ENCODE peak calls at places on chromosomes 5 and 9, in ten cellular contexts. O is tibial nerve, D is suprapubic skin, X is GM12878, G is stomach, J is ovary, T is HepG2, N is sigmoid colon, S is K562, B is transverse colon. A is an unnamed sample.

GRCh38 chr5:95723632-95724369 is 7.3 kb upstream of the RHOBTB3 start:
- DNase-seq in O (no peak), D (no peak), X (no peak), G (peak; percentile 41), J (peak; percentile 51), T (no peak), N (no peak), S (peak; percentile 47), B (no peak), A (no peak)

GRCh38 chr9:94150279-94150828 is 66.1 kb downstream of the PTPDC1 start:
- DNase-seq in O (no peak), D (no peak), X (no peak), G (no peak), J (no peak), T (no peak), N (no peak), S (no peak), B (no peak), A (peak; percentile 55)

GRCh38 chr9:134466869-134467616 is 140.8 kb downstream of the RXRA start:
- DNase-seq in O (no peak), D (no peak), X (no peak), G (no peak), J (no peak), T (no peak), N (no peak), S (no peak), B (no peak), A (no peak)

GRCh38 chr5:68924490-68925145 is 169.2 kb upstream of the SLC30A5 start:
- DNase-seq in O (no peak), D (no peak), X (no peak), G (no peak), J (peak; percentile 33), T (peak; percentile 86), N (no peak), S (no peak), B (no peak), A (peak; percentile 60)

GRCh38 chr9:131657031-131657377 is 82.9 kb downstream of the RAPGEF1 start:
- DNase-seq in O (no peak), D (no peak), X (no peak), G (no peak), J (no peak), T (no peak), N (no peak), S (no peak), B (peak; percentile 47), A (no peak)

GRCh38 chr9:98199388-98200033 is 7.1 kb upstream of the CORO2A start:
- DNase-seq in O (no peak), D (no peak), X (no peak), G (no peak), J (no peak), T (no peak), N (no peak), S (no peak), B (no peak), A (no peak)

GRCh38 chr5:94632024-94632423 is 13.6 kb downstream of the SLF1 start:
- DNase-seq in O (no peak), D (no peak), X (peak; percentile 41), G (no peak), J (no peak), T (no peak), N (no peak), S (no peak), B (no peak), A (no peak)

GRCh38 chr9:34139477-34140146 is 13.1 kb upstream of the DCAF12 start:
- DNase-seq in O (no peak), D (no peak), X (no peak), G (peak; percentile 76), J (peak; percentile 69), T (peak; percentile 53), N (no peak), S (peak; percentile 35), B (peak; percentile 16), A (no peak)

GRCh38 chr9:70411141-70411929 is 3.1 kb downstream of the KLF9 start:
- DNase-seq in O (peak; percentile 39), D (peak; percentile 82), X (no peak), G (peak; percentile 63), J (peak; percentile 63), T (peak; percentile 9), N (peak; percentile 90), S (peak; percentile 27), B (peak; percentile 64), A (peak; percentile 95)
- TF ChIP-seq POLR2A in O (peak; percentile 42), D (no peak), X (no peak), G (no peak), J (peak; percentile 49), T (no peak), N (peak; percentile 62), S (peak; percentile 53), B (peak; percentile 35), A (peak; percentile 50)

DNA sequence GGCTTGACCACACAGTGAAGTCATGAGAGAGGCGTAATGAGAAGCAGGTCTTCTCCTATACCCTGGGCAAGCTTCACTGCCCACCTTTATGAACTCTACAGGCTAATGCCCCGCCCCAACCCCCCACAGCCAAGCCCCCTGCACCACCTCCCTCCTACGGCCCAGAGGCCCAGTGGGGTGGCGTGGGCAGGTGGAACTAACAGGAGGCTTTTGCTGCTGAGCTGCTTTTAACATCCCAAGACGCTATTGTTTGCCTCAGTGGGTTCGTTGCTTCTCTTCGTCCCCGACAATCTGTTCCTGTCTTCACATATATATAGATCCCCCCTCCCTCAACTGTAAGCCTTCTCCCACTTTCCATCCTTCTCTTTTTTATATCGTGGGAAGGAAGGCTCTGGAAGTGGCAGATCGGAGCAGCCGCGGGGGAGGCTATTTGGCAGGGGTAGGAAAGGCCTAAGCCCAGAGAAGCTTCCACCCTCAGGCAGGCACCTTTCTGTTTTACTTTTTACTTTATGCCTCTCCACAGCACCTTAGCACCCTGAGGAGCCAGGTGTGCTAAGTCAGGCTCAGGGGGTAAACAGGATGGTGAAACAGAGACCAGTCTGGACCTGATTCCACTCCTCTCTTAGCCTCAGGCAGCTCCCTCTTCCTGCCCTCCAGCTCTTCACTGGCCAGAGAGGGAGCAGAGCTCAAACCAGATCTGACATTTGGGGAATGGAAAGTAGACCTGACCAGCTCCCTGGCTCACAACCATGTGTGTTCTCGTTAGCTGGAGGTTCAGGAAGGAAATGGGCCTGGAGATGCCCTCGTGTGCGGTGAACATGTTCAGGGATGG is 26.5 kb downstream of the CD74 start:
- DNase-seq in O (no peak), D (no peak), X (no peak), G (no peak), J (no peak), T (no peak), N (no peak), S (no peak), B (no peak), A (no peak)
- TF ChIP-seq EP300 in O (no peak), D (no peak), X (no peak), G (no peak), J (no peak), T (no peak), N (no peak), S (no peak), B (no peak), A (no peak)

GRCh38 chr9:136157477-136158265 is 39.0 kb upstream of the TMEM250 start:
- DNase-seq in O (no peak), D (no peak), X (no peak), G (no peak), J (no peak), T (no peak), N (no peak), S (no peak), B (no peak), A (no peak)

GRCh38 chr9:136153381-136154065 is 34.8 kb upstream of the TMEM250 start:
- DNase-seq in O (no peak), D (no peak), X (no peak), G (no peak), J (no peak), T (no peak), N (no peak), S (no peak), B (no peak), A (no peak)

GRCh38 chr9:136154943-136155342 is 36.3 kb upstream of the TMEM250 start:
- DNase-seq in O (no peak), D (no peak), X (no peak), G (no peak), J (no peak), T (no peak), N (no peak), S (no peak), B (no peak), A (no peak)

GRCh38 chr9:136156216-136157120 is 37.8 kb upstream of the TMEM250 start:
- DNase-seq in O (no peak), D (no peak), X (no peak), G (no peak), J (no peak), T (no peak), N (no peak), S (no peak), B (no peak), A (no peak)

GRCh38 chr9:136155576-136155975 is 36.9 kb upstream of the TMEM250 start:
- DNase-seq in O (no peak), D (no peak), X (no peak), G (no peak), J (no peak), T (no peak), N (no peak), S (no peak), B (no peak), A (no peak)
- H3K27me3 ChIP-seq in O (no peaks in the 10 kb centered on the region), D (peaks cover 54% of the 10 kb centered on the region), X (no peaks in the 10 kb centered on the region), G (peaks cover 3% of the 10 kb centered on the region), J (no peaks in the 10 kb centered on the region), T (peaks cover 12% of the 10 kb centered on the region), N (peaks cover 4% of the 10 kb centered on the region), S (peaks cover 60% of the 10 kb centered on the region), B (peaks cover 37% of the 10 kb centered on the region), A (peaks cover 6% of the 10 kb centered on the region)

GRCh38 chr5:5360878-5361520 is 61.5 kb upstream of the ICE1 start:
- DNase-seq in O (no peak), D (no peak), X (no peak), G (no peak), J (no peak), T (peak; percentile 92), N (no peak), S (no peak), B (no peak), A (no peak)

GRCh38 chr5:5360363-5360762 is 62.1 kb upstream of the ICE1 start:
- DNase-seq in O (no peak), D (no peak), X (no peak), G (no peak), J (no peak), T (no peak), N (no peak), S (no peak), B (no peak), A (no peak)

GRCh38 chr5:5363045-5363444 is 59.4 kb upstream of the ICE1 start:
- DNase-seq in O (no peak), D (no peak), X (no peak), G (no peak), J (no peak), T (peak; percentile 39), N (no peak), S (no peak), B (no peak), A (no peak)

GRCh38 chr5:5356765-5357164 is 65.7 kb upstream of the ICE1 start:
- DNase-seq in O (no peak), D (no peak), X (no peak), G (no peak), J (no peak), T (peak; percentile 81), N (no peak), S (no peak), B (no peak), A (no peak)

DNA sequence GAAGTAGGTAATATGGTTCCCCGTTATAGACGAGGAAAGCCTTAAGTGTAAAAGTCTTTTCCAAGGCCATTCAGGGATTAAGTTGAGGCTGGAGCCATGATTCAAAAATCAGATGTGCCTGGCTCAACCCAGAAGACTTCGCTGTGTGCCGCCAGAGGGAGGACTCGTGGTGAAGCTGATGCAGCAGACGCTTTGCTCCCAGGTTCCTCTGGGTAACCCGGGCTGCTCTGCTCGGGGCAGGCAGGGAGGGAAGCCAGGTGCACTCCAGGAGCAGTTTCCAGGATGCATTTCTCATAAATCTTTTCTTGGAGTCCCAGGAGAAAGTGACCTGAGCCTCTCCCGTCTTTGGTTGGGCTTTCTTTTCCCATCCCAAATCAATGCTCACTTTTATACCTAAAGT is 62.9 kb upstream of the ICE1 start:
- DNase-seq in O (no peak), D (no peak), X (no peak), G (no peak), J (no peak), T (no peak), N (no peak), S (no peak), B (no peak), A (no peak)
- TF ChIP-seq POLR2A in O (no peak), D (no peak), X (no peak), G (no peak), J (no peak), T (no peak), N (no peak), S (no peak), B (no peak), A (no peak)